ENCODE peak calls at places on chromosomes 13 and 19, in four cellular contexts. F, J, Q and P are unnamed samples. For H3K4me1, the result is how much of the 10 kb centered on the place peaks cover.

GRCh38 chr13:114111577-114111976 is 20.8 kb downstream of the RASA3 start:
- DNase-seq in F (no peak), J (no peak), Q (no peak), P (no peak)

GRCh38 chr13:32384702-32385101 is 43.2 kb downstream of the N4BP2L1 start:
- DNase-seq in F (no peak), J (no peak), Q (no peak), P (no peak)

GRCh38 chr13:87274209-87274819 is 396.9 kb upstream of the SLITRK5 start:
- DNase-seq in F (peak), J (no peak), Q (no peak), P (no peak)

GRCh38 chr13:103188688-103189326 is 122.6 kb upstream of the SLC10A2 start:
- DNase-seq in F (no peak), J (no peak), Q (no peak), P (no peak)

GRCh38 chr19:677601-678380 is 1.6 kb downstream of the FSTL3 start:
- DNase-seq in F (no peak), J (no peak), Q (no peak), P (no peak)

GRCh38 chr19:48900477-48901452 is 653 bp downstream of the NUCB1 start:
- DNase-seq in F (peak), J (no peak), Q (no peak), P (no peak)

GRCh38 chr13:27273658-27274425 is 3.2 kb downstream of the RASL11A start:
- DNase-seq in F (no peak), J (no peak), Q (no peak), P (no peak)

GRCh38 chr13:34421849-34422475 is 520.1 kb upstream of the NBEA start:
- DNase-seq in F (no peak), J (no peak), Q (no peak), P (no peak)

GRCh38 chr13:113646921-113647340 is 11.1 kb downstream of the ATP4B start:
- DNase-seq in F (no peak), J (peak), Q (peak), P (peak)

GRCh38 chr19:4061683-4062575 is 4.8 kb downstream of the ZBTB7A start:
- DNase-seq in F (no peak), J (peak), Q (peak), P (no peak)
- H3K4me1 ChIP-seq in F (half or more), J (under half), Q (half or more), P (half or more)

GRCh38 chr19:14250870-14251269 is 44.9 kb upstream of the ADGRL1 start:
- DNase-seq in F (no peak), J (no peak), Q (no peak), P (no peak)

DNA sequence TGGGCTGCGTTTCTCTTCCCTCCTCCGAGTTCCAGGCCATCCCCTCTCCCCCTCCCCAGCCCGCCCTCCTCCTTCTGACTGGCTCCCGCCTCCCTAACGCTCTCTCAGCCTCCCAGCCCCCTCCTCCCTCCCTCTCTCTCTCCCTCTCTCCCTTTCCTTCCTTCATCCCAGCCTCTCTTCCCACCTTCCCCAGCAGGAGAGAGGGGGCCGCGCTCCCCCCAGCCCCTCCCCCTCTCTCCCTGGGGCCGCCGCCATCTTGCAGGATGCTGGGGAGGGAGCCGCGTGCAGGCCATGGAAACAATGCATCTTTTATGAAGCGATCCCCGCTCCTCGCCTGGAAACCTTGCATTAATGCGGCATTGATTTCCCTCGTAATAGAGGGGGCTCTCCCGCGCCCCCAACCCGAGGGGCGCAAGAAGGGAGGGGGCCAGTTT is 42.6 kb upstream of the ADGRL1 start:
- DNase-seq in F (no peak), J (no peak), Q (no peak), P (no peak)
- H3K4me3 ChIP-seq in F (no peak), J (peak), Q (peak), P (peak)

GRCh38 chr19:52139291-52140076 is at the start of gene ZNF616:
- DNase-seq in F (peak), J (peak), Q (peak), P (peak)

GRCh38 chr19:52142001-52142595 is 2.4 kb upstream of the ZNF616 start:
- DNase-seq in F (no peak), J (no peak), Q (no peak), P (no peak)

GRCh38 chr19:52140077-52140710 is 456 bp upstream of the ZNF616 start:
- DNase-seq in F (peak), J (no peak), Q (no peak), P (no peak)

GRCh38 chr19:52138614-52139290 is 986 bp downstream of the ZNF616 start:
- DNase-seq in F (peak), J (no peak), Q (no peak), P (no peak)
- TF ChIP-seq POLR2AphosphoS5 in F (no peak), J (no peak), Q (no peak), P (no peak)

GRCh38 chr19:4367336-4367723 is 24.0 kb downstream of the MPND start:
- DNase-seq in F (no peak), J (no peak), Q (no peak), P (no peak)

GRCh38 chr19:4366666-4367335 is 23.4 kb downstream of the MPND start:
- DNase-seq in F (no peak), J (no peak), Q (no peak), P (no peak)

GRCh38 chr19:4367781-4368127 is 24.4 kb downstream of the MPND start:
- DNase-seq in F (no peak), J (no peak), Q (no peak), P (no peak)

GRCh38 chr19:4369109-4369887 is 25.9 kb downstream of the MPND start:
- DNase-seq in F (no peak), J (peak), Q (peak), P (no peak)

DNA sequence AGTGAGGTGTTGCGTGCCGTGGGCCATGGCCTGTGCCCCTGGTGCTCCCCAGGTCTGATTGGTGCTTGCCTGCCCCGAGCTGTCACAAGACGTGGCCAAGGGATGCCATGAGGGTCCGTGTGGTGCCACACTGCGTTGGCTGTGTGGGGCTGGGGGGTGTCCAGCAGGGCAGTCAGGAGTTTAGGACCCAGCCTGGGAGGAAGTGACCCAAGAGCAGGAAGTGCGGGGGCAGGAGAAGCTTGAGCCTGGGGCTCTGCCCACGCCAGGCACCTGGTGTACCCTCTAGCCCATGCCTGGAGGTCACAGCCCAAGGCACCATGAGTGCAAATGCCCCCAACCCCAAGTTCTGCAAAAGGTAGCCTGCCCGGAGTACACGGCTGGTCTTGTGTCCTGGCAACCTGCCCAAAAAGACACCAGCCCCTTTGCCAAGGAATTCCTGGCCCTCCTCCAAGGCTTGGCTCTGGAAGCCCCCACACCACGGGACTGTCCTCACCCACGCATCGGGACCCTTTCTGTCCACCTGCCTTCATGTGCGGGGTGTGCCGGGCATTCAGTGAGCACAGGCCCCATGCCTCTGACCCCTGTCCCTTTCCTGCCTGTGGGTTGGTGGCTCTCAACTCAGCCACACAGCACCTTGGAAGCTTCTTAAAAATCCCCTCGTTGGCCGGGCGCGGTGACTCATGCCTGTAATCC is 24.9 kb downstream of the MPND start:
- DNase-seq in F (no peak), J (no peak), Q (no peak), P (no peak)
- H3K4me1 ChIP-seq in F (under half), J (under half), Q (under half), P (half or more)

DNA sequence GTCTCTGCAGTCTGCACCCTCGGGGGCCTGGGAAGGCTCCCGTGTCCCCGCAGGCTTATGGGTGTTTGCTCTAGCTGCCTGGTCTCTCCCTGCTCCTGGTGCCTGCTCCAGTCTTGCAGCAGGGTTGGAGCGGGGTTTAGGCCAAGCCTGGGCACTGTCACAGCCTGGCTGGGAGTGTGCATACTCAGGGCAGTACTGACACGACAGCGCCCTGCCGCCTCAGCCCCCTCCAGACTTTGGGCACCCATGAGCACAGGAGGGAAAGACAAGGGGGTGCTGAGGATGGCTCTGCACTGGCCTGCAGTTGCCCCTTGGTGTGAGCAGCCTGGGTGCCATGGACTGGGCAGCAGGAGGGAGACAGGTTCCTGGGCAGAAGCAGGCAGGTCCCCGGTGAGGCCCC is 35.7 kb downstream of the CEP89 start:
- DNase-seq in F (no peak), J (no peak), Q (no peak), P (no peak)
- H3K4me3 ChIP-seq in F (no peak), J (no peak), Q (no peak), P (no peak)

GRCh38 chr19:29875931-29876330 is 64.1 kb downstream of the CCNE1 start:
- DNase-seq in F (no peak), J (no peak), Q (no peak), P (no peak)
- TF ChIP-seq POLR2AphosphoS5 in F (no peak), J (no peak), Q (no peak), P (no peak)

GRCh38 chr13:85798999-85799646 is at the start of gene SLITRK6:
- DNase-seq in F (no peak), J (no peak), Q (no peak), P (no peak)
- H3K4me1 ChIP-seq in F (under half), J (under half), Q (under half), P (under half)

GRCh38 chr19:28880735-28881401 is 332.1 kb downstream of the UQCRFS1 start:
- DNase-seq in F (no peak), J (no peak), Q (no peak), P (no peak)

GRCh38 chr19:28883241-28883693 is 329.7 kb downstream of the UQCRFS1 start:
- DNase-seq in F (no peak), J (no peak), Q (no peak), P (peak)

GRCh38 chr19:28882818-28883217 is 330.1 kb downstream of the UQCRFS1 start:
- DNase-seq in F (no peak), J (no peak), Q (no peak), P (no peak)

GRCh38 chr19:28878862-28879566 is 333.9 kb downstream of the UQCRFS1 start:
- DNase-seq in F (peak), J (peak), Q (peak), P (no peak)

GRCh38 chr19:28881616-28882015 is 331.3 kb downstream of the UQCRFS1 start:
- DNase-seq in F (no peak), J (no peak), Q (no peak), P (no peak)
- H3K4me3 ChIP-seq in F (no peak), J (no peak), Q (no peak), P (no peak)

GRCh38 chr19:4871711-4872110 is 4.2 kb upstream of the PLIN3 start:
- DNase-seq in F (no peak), J (no peak), Q (no peak), P (no peak)

GRCh38 chr19:4868286-4868834 is 893 bp upstream of the PLIN3 start:
- DNase-seq in F (no peak), J (no peak), Q (no peak), P (no peak)

GRCh38 chr19:4866595-4867424 is 657 bp downstream of the PLIN3 start:
- DNase-seq in F (peak), J (peak), Q (peak), P (peak)

GRCh38 chr19:4870025-4870700 is 2.7 kb upstream of the PLIN3 start:
- DNase-seq in F (peak), J (no peak), Q (peak), P (no peak)

GRCh38 chr19:4867534-4868285 is at the start of gene PLIN3:
- DNase-seq in F (peak), J (peak), Q (peak), P (peak)
- TF ChIP-seq POLR2AphosphoS5 in F (peak), J (peak), Q (peak), P (no peak)